ENCODE peak calls at places on chromosomes 11 and 22, in seven cellular contexts. E is A549, V is H1, W is HepG2, J is SK-N-SH, C is GM12878, F is K562. H is an unnamed sample.

GRCh38 chr22:42412744-42413220 is 19.4 kb downstream of the NFAM1 start:
- DNase-seq in E (no peak), V (no peak), W (no peak), J (no peak), C (no peak), F (peak; percentile 51), H (no peak)

GRCh38 chr11:795638-796564 is 2.2 kb downstream of the SLC25A22 start:
- DNase-seq in E (no peak), V (no peak), W (peak; percentile 79), J (peak; percentile 84), C (no peak), F (peak; percentile 66), H (no peak)

GRCh38 chr11:131615611-131616010 is 245.2 kb downstream of the NTM start:
- DNase-seq in E (no peak), V (no peak), W (no peak), J (no peak), C (no peak), F (no peak), H (no peak)

GRCh38 chr11:34208266-34209135 is 103.1 kb downstream of the NAT10 start:
- DNase-seq in E (peak; percentile 44), V (no peak), W (peak; percentile 43), J (no peak), C (no peak), F (peak; percentile 39), H (no peak)

GRCh38 chr11:122796128-122796717 is 42.1 kb upstream of the CRTAM start:
- DNase-seq in E (peak; percentile 26), V (no peak), W (peak; percentile 9), J (peak; percentile 43), C (no peak), F (peak; percentile 68), H (no peak)

GRCh38 chr11:124302756-124303155 is 11.0 kb downstream of the OR8D1 start:
- DNase-seq in E (no peak), V (no peak), W (no peak), J (no peak), C (no peak), F (no peak), H (no peak)

GRCh38 chr11:68090706-68091105 is 30.5 kb downstream of the CHKA start:
- DNase-seq in E (no peak), V (no peak), W (no peak), J (no peak), C (no peak), F (no peak), H (no peak)

GRCh38 chr11:82790723-82791487 is 57.2 kb upstream of the FAM181B start:
- DNase-seq in E (no peak), V (no peak), W (no peak), J (peak; percentile 65), C (no peak), F (peak; percentile 32), H (no peak)

GRCh38 chr11:111941963-111942362 is 4.8 kb downstream of the DIXDC1 start:
- DNase-seq in E (no peak), V (no peak), W (no peak), J (peak; percentile 44), C (no peak), F (no peak), H (no peak)

GRCh38 chr11:96228472-96228871 is 114.5 kb downstream of the MAML2 start:
- DNase-seq in E (no peak), V (no peak), W (peak; percentile 68), J (no peak), C (no peak), F (no peak), H (peak; percentile 16)

GRCh38 chr22:36765131-36765942 is 10.6 kb downstream of the IFT27 start:
- DNase-seq in E (no peak), V (no peak), W (no peak), J (no peak), C (no peak), F (no peak), H (no peak)

GRCh38 chr22:23315341-23315917 is 135.1 kb downstream of the BCR start:
- DNase-seq in E (peak; percentile 13), V (peak; percentile 13), W (peak; percentile 39), J (peak; percentile 79), C (no peak), F (peak; percentile 83), H (peak; percentile 23)

GRCh38 chr11:8631395-8632110 is 37.5 kb upstream of the STK33 start:
- DNase-seq in E (no peak), V (no peak), W (no peak), J (no peak), C (no peak), F (no peak), H (no peak)

DNA sequence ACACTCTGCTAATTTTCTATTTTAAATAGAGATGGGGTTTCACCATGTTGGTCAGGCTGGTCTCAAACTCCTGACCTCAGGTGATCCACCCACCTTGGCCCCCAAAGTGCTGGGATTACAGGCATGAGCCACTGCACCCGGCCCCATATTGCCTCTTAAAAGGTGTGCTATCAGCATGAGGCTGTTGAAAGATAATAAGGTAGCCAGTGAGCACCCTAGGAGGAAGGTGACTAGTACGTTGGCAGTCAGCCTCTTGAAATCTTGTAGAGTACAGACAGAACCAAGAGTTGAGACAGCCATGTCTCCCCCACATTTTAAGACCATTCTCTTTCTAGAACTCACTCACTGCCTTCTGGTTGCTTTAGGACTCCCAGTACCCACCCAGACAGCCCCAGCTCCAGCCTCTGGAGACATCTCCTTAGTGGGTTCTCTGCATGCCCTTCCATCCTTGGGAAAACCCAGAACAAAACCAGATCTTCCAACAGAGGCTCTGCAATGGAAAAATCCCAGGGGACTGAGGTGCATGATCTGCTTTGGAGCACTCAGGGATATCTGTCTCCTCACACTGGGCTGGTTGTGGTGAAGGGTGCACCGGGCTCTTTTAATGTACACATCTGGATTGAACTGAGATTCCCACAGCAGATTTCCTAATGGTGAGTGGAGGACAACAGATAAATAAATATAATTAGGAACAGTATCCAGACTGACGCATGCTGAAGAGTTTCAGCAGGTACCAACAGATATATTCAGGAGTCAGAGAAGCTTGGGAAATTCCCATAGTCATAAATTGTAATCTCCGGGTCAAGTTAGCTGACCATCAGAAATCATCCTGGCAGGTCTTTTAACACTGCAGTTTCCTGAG is 49.4 kb downstream of the LRRC74B start:
- DNase-seq in E (no peak), V (no peak), W (no peak), J (peak; percentile 52), C (no peak), F (peak; percentile 21), H (no peak)
- TF ChIP-seq CTCF in E (no peak), V (no peak), W (no peak), J (no peak), C (no peak), F (no peak), H (no peak)

GRCh38 chr11:11141019-11141418 is 212.0 kb downstream of the CSNK2A3 start:
- DNase-seq in E (no peak), V (no peak), W (no peak), J (no peak), C (no peak), F (no peak), H (no peak)
- TF ChIP-seq RAD21 in E (no peak), V (no peak), W (no peak), J (no peak), C (no peak), F (no peak), H (no peak)

DNA sequence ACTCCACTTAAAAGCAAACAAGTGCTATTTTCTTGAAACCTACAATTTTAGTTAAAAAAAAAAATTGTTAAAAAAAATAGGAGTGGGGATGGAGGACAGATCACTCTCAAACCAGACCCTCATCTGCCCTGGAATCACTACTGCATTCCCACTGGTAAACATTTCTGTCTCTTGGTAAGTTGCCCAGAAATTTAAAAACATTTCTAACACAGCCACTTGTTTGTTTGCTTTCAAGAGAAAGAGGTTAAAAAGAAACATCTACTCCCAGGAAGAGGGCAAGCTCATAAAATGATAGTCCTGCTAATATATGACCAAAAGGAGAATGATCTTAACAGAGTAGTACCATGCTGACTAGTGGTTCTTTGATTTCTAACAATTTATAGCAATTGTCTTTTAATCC is 83.3 kb downstream of the SGSM3 start:
- DNase-seq in E (no peak), V (no peak), W (no peak), J (no peak), C (no peak), F (no peak), H (no peak)
- TF ChIP-seq MAX in E (no peak), V (no peak), W (no peak), J (no peak), C (no peak), F (no peak), H (no peak)

DNA sequence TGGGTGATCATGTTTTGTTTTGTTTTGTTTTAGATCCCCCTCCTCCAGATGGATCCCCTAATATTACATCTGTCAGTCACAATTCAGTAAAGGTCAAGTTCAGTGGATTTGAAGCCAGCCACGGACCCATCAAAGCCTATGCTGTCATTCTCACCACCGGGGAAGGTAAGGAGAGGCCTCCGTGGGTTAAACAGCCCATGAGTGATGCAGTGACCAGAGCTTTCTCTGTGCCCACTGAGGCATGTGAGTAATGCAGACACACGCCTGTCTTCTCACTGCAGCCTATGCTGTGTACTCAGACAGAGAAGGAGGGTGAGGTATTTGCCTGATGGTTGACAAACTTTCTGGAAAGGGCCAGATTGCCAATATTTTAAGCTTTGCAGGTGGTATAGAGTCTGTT is 73.7 kb upstream of the OR4B1 start:
- DNase-seq in E (no peak), V (no peak), W (no peak), J (no peak), C (no peak), F (no peak), H (no peak)
- TF ChIP-seq CTCF in E (no peak), V (no peak), W (no peak), J (no peak), C (no peak), F (no peak), H (no peak)

H was measured in HCT116.